ENCODE peak calls at places on chromosomes 2 and 18, in seven cellular contexts. One of them, this sample, is unnamed.

GRCh38 chr2:98486374-98486981 is 41.8 kb downstream of the INPP4A start:
- DNase-seq in left lung: no peak
- DNase-seq in retinal pigment epithelial cell: no peak
- DNase-seq in lower lobe of right lung: no peak
- DNase-seq in stomach: no peak
- DNase-seq in PC-9: no peak
- DNase-seq in A549: no peak
- DNase-seq in this sample: no peak

GRCh38 chr2:25617948-25618646 is 55.3 kb downstream of the DTNB start:
- DNase-seq in left lung: no peak
- DNase-seq in retinal pigment epithelial cell: no peak
- DNase-seq in lower lobe of right lung: no peak
- DNase-seq in stomach: no peak
- DNase-seq in PC-9: peak
- DNase-seq in A549: no peak
- DNase-seq in this sample: no peak

GRCh38 chr18:26709897-26710296 is 155.6 kb downstream of the AQP4 start:
- DNase-seq in left lung: no peak
- DNase-seq in retinal pigment epithelial cell: no peak
- DNase-seq in lower lobe of right lung: no peak
- DNase-seq in stomach: no peak
- DNase-seq in PC-9: no peak
- DNase-seq in A549: no peak
- DNase-seq in this sample: no peak

GRCh38 chr2:181741756-181742155 is 61.4 kb upstream of the NEUROD1 start:
- DNase-seq in left lung: no peak
- DNase-seq in retinal pigment epithelial cell: no peak
- DNase-seq in lower lobe of right lung: no peak
- DNase-seq in stomach: no peak
- DNase-seq in PC-9: no peak
- DNase-seq in A549: no peak
- DNase-seq in this sample: no peak

GRCh38 chr2:128269358-128270305 is 49.0 kb downstream of the HS6ST1 start:
- DNase-seq in left lung: no peak
- DNase-seq in retinal pigment epithelial cell: no peak
- DNase-seq in lower lobe of right lung: no peak
- DNase-seq in stomach: no peak
- DNase-seq in PC-9: no peak
- DNase-seq in A549: no peak
- DNase-seq in this sample: no peak

GRCh38 chr2:177036754-177037153 is 175.8 kb upstream of the HNRNPA3 start:
- DNase-seq in left lung: no peak
- DNase-seq in retinal pigment epithelial cell: no peak
- DNase-seq in lower lobe of right lung: no peak
- DNase-seq in stomach: no peak
- DNase-seq in PC-9: no peak
- DNase-seq in A549: no peak
- DNase-seq in this sample: no peak

GRCh38 chr2:164917296-164917903 is 37.9 kb downstream of the SLC38A11 start:
- DNase-seq in left lung: peak
- DNase-seq in retinal pigment epithelial cell: no peak
- DNase-seq in lower lobe of right lung: no peak
- DNase-seq in stomach: peak
- DNase-seq in PC-9: no peak
- DNase-seq in A549: peak
- DNase-seq in this sample: no peak

GRCh38 chr2:65388051-65388531 is 44.3 kb downstream of the SPRED2 start:
- DNase-seq in left lung: no peak
- DNase-seq in retinal pigment epithelial cell: no peak
- DNase-seq in lower lobe of right lung: no peak
- DNase-seq in stomach: peak
- DNase-seq in PC-9: no peak
- DNase-seq in A549: no peak
- DNase-seq in this sample: no peak

GRCh38 chr2:202019689-202020450 is 13.8 kb upstream of the FZD7 start:
- DNase-seq in left lung: no peak
- DNase-seq in retinal pigment epithelial cell: no peak
- DNase-seq in lower lobe of right lung: no peak
- DNase-seq in stomach: no peak
- DNase-seq in PC-9: no peak
- DNase-seq in A549: no peak
- DNase-seq in this sample: no peak

GRCh38 chr18:23227729-23228075 is 92.4 kb downstream of the CABLES1 start:
- DNase-seq in left lung: no peak
- DNase-seq in retinal pigment epithelial cell: no peak
- DNase-seq in lower lobe of right lung: no peak
- DNase-seq in stomach: peak
- DNase-seq in PC-9: no peak
- DNase-seq in A549: no peak
- DNase-seq in this sample: no peak

GRCh38 chr18:49023281-49023937 is 72.6 kb upstream of the SMAD7 start:
- DNase-seq in left lung: no peak
- DNase-seq in retinal pigment epithelial cell: no peak
- DNase-seq in lower lobe of right lung: no peak
- DNase-seq in stomach: peak
- DNase-seq in PC-9: no peak
- DNase-seq in A549: no peak
- DNase-seq in this sample: no peak

GRCh38 chr2:180227461-180227860 is 220.4 kb upstream of the CWC22 start:
- DNase-seq in left lung: no peak
- DNase-seq in retinal pigment epithelial cell: no peak
- DNase-seq in lower lobe of right lung: no peak
- DNase-seq in stomach: no peak
- DNase-seq in PC-9: no peak
- DNase-seq in A549: no peak
- DNase-seq in this sample: no peak

GRCh38 chr2:55168221-55169154 is 63.6 kb downstream of the CLHC1 start:
- DNase-seq in left lung: peak
- DNase-seq in retinal pigment epithelial cell: no peak
- DNase-seq in lower lobe of right lung: no peak
- DNase-seq in stomach: peak
- DNase-seq in PC-9: peak
- DNase-seq in A549: peak
- DNase-seq in this sample: no peak

GRCh38 chr2:33215299-33215698 is 261.1 kb upstream of the RASGRP3 start:
- DNase-seq in left lung: peak
- DNase-seq in retinal pigment epithelial cell: no peak
- DNase-seq in lower lobe of right lung: no peak
- DNase-seq in stomach: no peak
- DNase-seq in PC-9: no peak
- DNase-seq in A549: no peak
- DNase-seq in this sample: no peak

GRCh38 chr2:101200714-101201113 is 49.5 kb upstream of the TBC1D8 start:
- DNase-seq in left lung: no peak
- DNase-seq in retinal pigment epithelial cell: peak
- DNase-seq in lower lobe of right lung: no peak
- DNase-seq in stomach: no peak
- DNase-seq in PC-9: peak
- DNase-seq in A549: no peak
- DNase-seq in this sample: no peak

GRCh38 chr2:105778344-105778607 is 33.6 kb downstream of the NCK2 start:
- DNase-seq in left lung: no peak
- DNase-seq in retinal pigment epithelial cell: no peak
- DNase-seq in lower lobe of right lung: no peak
- DNase-seq in stomach: no peak
- DNase-seq in PC-9: no peak
- DNase-seq in A549: no peak
- DNase-seq in this sample: no peak

GRCh38 chr2:217790681-217791392 is 212.0 kb downstream of the TNS1 start:
- DNase-seq in left lung: no peak
- DNase-seq in retinal pigment epithelial cell: no peak
- DNase-seq in lower lobe of right lung: no peak
- DNase-seq in stomach: peak
- DNase-seq in PC-9: no peak
- DNase-seq in A549: no peak
- DNase-seq in this sample: no peak

GRCh38 chr18:78721986-78722385 is 257.6 kb upstream of the SALL3 start:
- DNase-seq in left lung: no peak
- DNase-seq in retinal pigment epithelial cell: no peak
- DNase-seq in lower lobe of right lung: no peak
- DNase-seq in stomach: no peak
- DNase-seq in PC-9: no peak
- DNase-seq in A549: no peak
- DNase-seq in this sample: no peak

GRCh38 chr2:149768320-149768799 is 180.8 kb upstream of the MMADHC start:
- DNase-seq in left lung: no peak
- DNase-seq in retinal pigment epithelial cell: no peak
- DNase-seq in lower lobe of right lung: no peak
- DNase-seq in stomach: no peak
- DNase-seq in PC-9: peak
- DNase-seq in A549: no peak
- DNase-seq in this sample: no peak

GRCh38 chr2:173216055-173216454 is 138.6 kb upstream of the CDCA7 start:
- DNase-seq in left lung: no peak
- DNase-seq in retinal pigment epithelial cell: no peak
- DNase-seq in lower lobe of right lung: no peak
- DNase-seq in stomach: no peak
- DNase-seq in PC-9: no peak
- DNase-seq in A549: no peak
- DNase-seq in this sample: no peak

GRCh38 chr2:66853-67252 is 20.5 kb upstream of the FAM110C start:
- DNase-seq in left lung: no peak
- DNase-seq in retinal pigment epithelial cell: no peak
- DNase-seq in lower lobe of right lung: no peak
- DNase-seq in stomach: no peak
- DNase-seq in PC-9: no peak
- DNase-seq in A549: no peak
- DNase-seq in this sample: no peak

GRCh38 chr2:196635156-196635555 is 4.4 kb upstream of the CCDC150 start:
- DNase-seq in left lung: no peak
- DNase-seq in retinal pigment epithelial cell: no peak
- DNase-seq in lower lobe of right lung: no peak
- DNase-seq in stomach: no peak
- DNase-seq in PC-9: no peak
- DNase-seq in A549: no peak
- DNase-seq in this sample: no peak

GRCh38 chr2:233023761-233024410 is 8.6 kb upstream of the NEU2 start:
- DNase-seq in left lung: no peak
- DNase-seq in retinal pigment epithelial cell: no peak
- DNase-seq in lower lobe of right lung: no peak
- DNase-seq in stomach: no peak
- DNase-seq in PC-9: no peak
- DNase-seq in A549: no peak
- DNase-seq in this sample: no peak

GRCh38 chr2:211899871-211900482 is 638.6 kb downstream of the ERBB4 start:
- DNase-seq in left lung: no peak
- DNase-seq in retinal pigment epithelial cell: peak
- DNase-seq in lower lobe of right lung: no peak
- DNase-seq in stomach: no peak
- DNase-seq in PC-9: no peak
- DNase-seq in A549: no peak
- DNase-seq in this sample: no peak

GRCh38 chr2:51490576-51491234 is 458.8 kb upstream of the NRXN1 start:
- DNase-seq in left lung: no peak
- DNase-seq in retinal pigment epithelial cell: no peak
- DNase-seq in lower lobe of right lung: no peak
- DNase-seq in stomach: no peak
- DNase-seq in PC-9: no peak
- DNase-seq in A549: no peak
- DNase-seq in this sample: no peak

GRCh38 chr2:119488245-119489182 is 35.8 kb downstream of the SCTR start:
- DNase-seq in left lung: no peak
- DNase-seq in retinal pigment epithelial cell: no peak
- DNase-seq in lower lobe of right lung: no peak
- DNase-seq in stomach: peak
- DNase-seq in PC-9: no peak
- DNase-seq in A549: no peak
- DNase-seq in this sample: no peak
- TF ChIP-seq CTCF in left lung: no peak
- TF ChIP-seq CTCF in retinal pigment epithelial cell: no peak
- TF ChIP-seq CTCF in lower lobe of right lung: no peak
- TF ChIP-seq CTCF in stomach: no peak
- TF ChIP-seq CTCF in PC-9: no peak
- TF ChIP-seq CTCF in A549: no peak
- TF ChIP-seq CTCF in this sample: no peak

GRCh38 chr2:171522057-171522803 is at the start of gene CYBRD1:
- DNase-seq in left lung: peak
- DNase-seq in retinal pigment epithelial cell: peak
- DNase-seq in lower lobe of right lung: peak
- DNase-seq in stomach: peak
- DNase-seq in PC-9: peak
- DNase-seq in A549: peak
- DNase-seq in this sample: peak
- TF ChIP-seq CTCF in left lung: no peak
- TF ChIP-seq CTCF in retinal pigment epithelial cell: peak
- TF ChIP-seq CTCF in lower lobe of right lung: no peak
- TF ChIP-seq CTCF in stomach: no peak
- TF ChIP-seq CTCF in PC-9: no peak
- TF ChIP-seq CTCF in A549: peak
- TF ChIP-seq CTCF in this sample: no peak

DNA sequence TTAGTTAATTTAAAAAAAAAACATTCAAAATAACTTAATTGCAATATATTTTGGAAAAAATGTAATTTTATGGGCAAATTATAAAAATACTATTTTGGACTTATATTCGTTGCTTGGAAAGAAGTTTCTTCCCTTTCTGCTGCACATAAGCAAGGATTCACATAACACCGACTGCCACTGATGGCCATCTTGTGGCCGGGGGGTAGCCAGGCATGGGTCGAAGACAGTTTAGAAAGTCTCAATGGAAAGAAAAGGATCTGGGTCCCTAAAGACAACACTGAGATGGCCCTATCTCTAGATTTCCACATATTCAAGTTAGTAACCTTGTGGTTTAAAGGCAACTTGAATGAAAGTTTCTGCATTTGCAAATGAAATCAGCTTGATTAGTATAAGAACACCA is 318.6 kb downstream of the AKAIN1 start:
- DNase-seq in left lung: no peak
- DNase-seq in retinal pigment epithelial cell: no peak
- DNase-seq in lower lobe of right lung: no peak
- DNase-seq in stomach: no peak
- DNase-seq in PC-9: no peak
- DNase-seq in A549: no peak
- DNase-seq in this sample: no peak
- TF ChIP-seq CTCF in left lung: no peak
- TF ChIP-seq CTCF in retinal pigment epithelial cell: no peak
- TF ChIP-seq CTCF in lower lobe of right lung: no peak
- TF ChIP-seq CTCF in stomach: no peak
- TF ChIP-seq CTCF in PC-9: no peak
- TF ChIP-seq CTCF in A549: no peak
- TF ChIP-seq CTCF in this sample: no peak

DNA sequence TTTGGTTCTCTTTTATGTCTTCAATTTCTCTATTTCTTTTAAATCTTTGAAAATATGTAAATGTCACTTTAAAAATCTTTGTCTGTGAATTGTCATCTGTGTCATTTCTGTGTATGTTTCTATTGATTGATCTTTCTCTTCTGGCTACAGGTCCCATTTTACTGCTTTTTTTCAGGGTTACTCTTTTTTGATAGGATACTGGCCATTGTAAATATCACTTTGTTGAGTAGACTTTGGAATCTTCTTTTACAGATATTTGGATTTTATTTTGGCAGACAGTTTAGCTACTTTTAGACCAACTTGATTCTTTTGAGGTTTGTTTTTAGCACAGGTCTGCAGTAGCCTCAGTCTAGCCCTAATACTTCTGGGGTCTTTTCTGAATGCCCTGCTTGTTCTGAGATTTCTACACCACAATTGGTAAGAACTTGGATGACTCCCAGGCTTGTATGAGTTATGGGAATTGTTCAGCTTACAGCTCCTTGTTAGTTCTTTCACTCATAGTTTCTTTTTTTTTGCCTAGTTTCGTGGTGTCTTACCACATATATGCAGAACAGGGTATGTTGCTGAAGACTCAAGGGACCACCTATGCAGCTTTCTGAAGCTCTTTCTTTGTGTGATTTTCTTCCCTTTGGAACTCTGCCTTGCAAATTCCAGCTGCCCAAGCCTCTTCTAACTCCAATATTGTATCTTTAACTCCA is 122.3 kb downstream of the QPCT start:
- DNase-seq in left lung: no peak
- DNase-seq in retinal pigment epithelial cell: no peak
- DNase-seq in lower lobe of right lung: no peak
- DNase-seq in stomach: no peak
- DNase-seq in PC-9: no peak
- DNase-seq in A549: no peak
- DNase-seq in this sample: no peak
- TF ChIP-seq CTCF in left lung: no peak
- TF ChIP-seq CTCF in retinal pigment epithelial cell: no peak
- TF ChIP-seq CTCF in lower lobe of right lung: no peak
- TF ChIP-seq CTCF in stomach: no peak
- TF ChIP-seq CTCF in PC-9: no peak
- TF ChIP-seq CTCF in A549: no peak
- TF ChIP-seq CTCF in this sample: no peak